ENCODE peak calls at places on chromosomes 6 and 20, in five cellular contexts. One of them, this sample, is unnamed. For H3K36me3, the result is how much of the 10 kb centered on the place peaks cover.

GRCh38 chr6:122170274-122170673 is 229.2 kb upstream of the HSF2 start:
- DNase-seq in OCI-LY7: no peak
- DNase-seq in PC-3: no peak
- DNase-seq in GM23338: no peak
- DNase-seq in hepatocyte: no peak
- DNase-seq in this sample: no peak

GRCh38 chr6:29762781-29763214 is 39.6 kb downstream of the HLA-F start:
- DNase-seq in OCI-LY7: no peak
- DNase-seq in hepatocyte: no peak
- DNase-seq in GM23338: no peak
- DNase-seq in PC-3: no peak
- DNase-seq in this sample: no peak

GRCh38 chr6:105537981-105538578 is 135.2 kb upstream of the PREP start:
- DNase-seq in OCI-LY7: no peak
- DNase-seq in PC-3: no peak
- DNase-seq in hepatocyte: no peak
- DNase-seq in GM23338: no peak
- DNase-seq in this sample: no peak

GRCh38 chr6:34114695-34115395 is 31.0 kb downstream of the GRM4 start:
- DNase-seq in OCI-LY7: no peak
- DNase-seq in hepatocyte: no peak
- DNase-seq in PC-3: no peak
- DNase-seq in GM23338: no peak
- DNase-seq in this sample: no peak

GRCh38 chr6:165889636-165890403 is 226.8 kb upstream of the PDE10A start:
- DNase-seq in hepatocyte: peak
- DNase-seq in PC-3: peak
- DNase-seq in GM23338: peak
- DNase-seq in OCI-LY7: peak
- DNase-seq in this sample: peak

GRCh38 chr20:22352019-22352418 is 232.4 kb downstream of the FOXA2 start:
- DNase-seq in GM23338: no peak
- DNase-seq in OCI-LY7: no peak
- DNase-seq in PC-3: no peak
- DNase-seq in hepatocyte: no peak
- DNase-seq in this sample: no peak

GRCh38 chr6:11271637-11272036 is 39.2 kb upstream of the NEDD9 start:
- DNase-seq in OCI-LY7: no peak
- DNase-seq in PC-3: no peak
- DNase-seq in GM23338: no peak
- DNase-seq in hepatocyte: no peak
- DNase-seq in this sample: no peak

GRCh38 chr6:148466158-148466557 is 123.5 kb downstream of the SASH1 start:
- DNase-seq in OCI-LY7: no peak
- DNase-seq in PC-3: no peak
- DNase-seq in hepatocyte: no peak
- DNase-seq in GM23338: no peak
- DNase-seq in this sample: no peak

GRCh38 chr20:54231006-54231405 is 23.1 kb downstream of the PFDN4 start:
- DNase-seq in GM23338: no peak
- DNase-seq in PC-3: no peak
- DNase-seq in OCI-LY7: no peak
- DNase-seq in hepatocyte: no peak
- DNase-seq in this sample: no peak

GRCh38 chr20:35437599-35437998 is 429 bp downstream of the GDF5 start:
- DNase-seq in hepatocyte: no peak
- DNase-seq in OCI-LY7: no peak
- DNase-seq in PC-3: no peak
- DNase-seq in GM23338: no peak
- DNase-seq in this sample: no peak

GRCh38 chr6:85416049-85416448 is 33.8 kb upstream of the NT5E start:
- DNase-seq in GM23338: no peak
- DNase-seq in PC-3: no peak
- DNase-seq in OCI-LY7: no peak
- DNase-seq in hepatocyte: no peak
- DNase-seq in this sample: no peak

GRCh38 chr6:106974999-106975698 is 620 bp upstream of the CD24 start:
- DNase-seq in hepatocyte: peak
- DNase-seq in PC-3: peak
- DNase-seq in GM23338: peak
- DNase-seq in OCI-LY7: peak
- DNase-seq in this sample: peak

GRCh38 chr6:42720739-42721138 is 1.7 kb downstream of the PRPH2 start:
- DNase-seq in GM23338: no peak
- DNase-seq in PC-3: peak
- DNase-seq in OCI-LY7: no peak
- DNase-seq in hepatocyte: no peak
- DNase-seq in this sample: no peak

GRCh38 chr6:87342829-87343228 is 1.8 kb upstream of the C6orf163 start:
- DNase-seq in hepatocyte: no peak
- DNase-seq in GM23338: no peak
- DNase-seq in PC-3: no peak
- DNase-seq in OCI-LY7: no peak
- DNase-seq in this sample: no peak

GRCh38 chr6:87340230-87340629 is 4.4 kb upstream of the C6orf163 start:
- DNase-seq in GM23338: no peak
- DNase-seq in OCI-LY7: no peak
- DNase-seq in hepatocyte: no peak
- DNase-seq in PC-3: no peak
- DNase-seq in this sample: no peak

GRCh38 chr6:87344513-87344912 is at the start of gene C6orf163:
- DNase-seq in hepatocyte: no peak
- DNase-seq in OCI-LY7: no peak
- DNase-seq in PC-3: no peak
- DNase-seq in GM23338: no peak
- DNase-seq in this sample: no peak

GRCh38 chr6:87341158-87341557 is 3.5 kb upstream of the C6orf163 start:
- DNase-seq in hepatocyte: no peak
- DNase-seq in GM23338: no peak
- DNase-seq in OCI-LY7: no peak
- DNase-seq in PC-3: no peak
- DNase-seq in this sample: no peak

GRCh38 chr6:87341899-87342298 is 2.7 kb upstream of the C6orf163 start:
- DNase-seq in GM23338: no peak
- DNase-seq in PC-3: no peak
- DNase-seq in hepatocyte: no peak
- DNase-seq in OCI-LY7: no peak
- DNase-seq in this sample: no peak
- H3K27ac ChIP-seq in GM23338: no peak
- H3K27ac ChIP-seq in PC-3: no peak
- H3K27ac ChIP-seq in hepatocyte: no peak
- H3K27ac ChIP-seq in OCI-LY7: no peak
- H3K27ac ChIP-seq in this sample: no peak

DNA sequence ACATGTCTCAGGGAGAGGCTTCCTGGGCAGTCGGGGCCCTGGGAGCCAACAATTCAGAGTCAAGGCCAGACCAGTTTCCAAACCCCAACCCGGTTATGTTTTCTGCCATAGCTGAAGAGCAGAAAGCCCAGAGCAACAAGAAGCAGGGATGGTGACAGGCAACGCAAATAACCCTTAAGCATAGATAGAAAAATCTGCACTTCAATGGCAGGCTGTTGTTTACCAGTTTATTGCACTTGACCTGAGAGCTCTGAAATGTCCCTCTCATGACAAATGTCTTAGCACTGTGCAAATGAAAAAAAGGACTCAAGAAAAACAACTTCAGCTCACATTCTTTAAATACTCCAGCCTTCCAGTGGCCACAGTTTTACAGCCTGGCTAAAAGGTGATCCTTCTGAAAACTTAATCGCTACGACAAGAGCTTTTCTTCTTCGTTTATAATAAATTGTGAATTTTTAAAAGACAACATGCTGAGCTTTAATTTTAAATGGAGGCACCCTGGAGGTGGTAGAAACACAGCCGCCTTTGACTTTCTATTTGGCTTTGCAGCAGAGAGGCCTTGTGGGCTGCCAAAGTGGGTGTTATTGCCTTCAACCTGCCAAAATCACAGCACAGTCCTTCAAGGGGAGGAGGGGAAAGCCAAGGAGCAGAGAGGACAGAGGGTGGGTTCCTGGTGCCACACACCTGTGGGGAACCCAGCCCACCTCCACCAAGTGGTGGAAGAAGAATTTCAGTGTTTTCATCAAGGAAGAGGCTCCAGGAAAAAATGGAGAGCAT is 289.5 kb upstream of the CDYL start:
- DNase-seq in GM23338: peak
- DNase-seq in OCI-LY7: no peak
- DNase-seq in hepatocyte: peak
- DNase-seq in PC-3: no peak
- DNase-seq in this sample: no peak
- H3K36me3 ChIP-seq in GM23338: under half
- H3K36me3 ChIP-seq in OCI-LY7: under half
- H3K36me3 ChIP-seq in hepatocyte: under half
- H3K36me3 ChIP-seq in PC-3: under half
- H3K36me3 ChIP-seq in this sample: under half

DNA sequence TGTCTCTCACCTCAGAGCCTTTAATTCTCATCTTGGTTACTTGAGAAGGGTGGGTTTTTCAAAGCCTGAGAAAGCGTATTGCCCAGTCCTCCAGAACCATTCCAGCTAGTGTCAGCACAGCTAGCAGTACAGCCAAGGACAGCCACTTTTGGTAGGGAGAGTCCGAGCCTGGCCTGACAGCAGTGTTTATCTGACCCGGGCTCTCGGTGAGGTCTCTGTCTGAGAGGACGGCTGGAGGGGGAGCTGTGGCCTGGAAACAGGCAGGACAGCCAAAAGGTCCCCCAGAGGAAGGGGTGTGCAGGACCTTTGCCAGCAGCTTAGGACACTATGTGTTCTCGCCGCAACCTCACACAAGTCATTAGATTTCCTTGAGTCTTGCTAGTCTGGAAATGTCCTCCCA is 38.8 kb downstream of the LYRM2 start:
- DNase-seq in hepatocyte: no peak
- DNase-seq in GM23338: no peak
- DNase-seq in PC-3: no peak
- DNase-seq in OCI-LY7: no peak
- DNase-seq in this sample: no peak
- TF ChIP-seq EZH2phosphoT487 in hepatocyte: no peak
- TF ChIP-seq EZH2phosphoT487 in GM23338: no peak
- TF ChIP-seq EZH2phosphoT487 in PC-3: no peak
- TF ChIP-seq EZH2phosphoT487 in OCI-LY7: no peak
- TF ChIP-seq EZH2phosphoT487 in this sample: no peak

GRCh38 chr20:41245086-41245707 is 72.3 kb downstream of the ZHX3 start:
- DNase-seq in PC-3: no peak
- DNase-seq in hepatocyte: no peak
- DNase-seq in GM23338: peak
- DNase-seq in OCI-LY7: no peak
- DNase-seq in this sample: peak

GRCh38 chr20:41247523-41248370 is 69.8 kb downstream of the ZHX3 start:
- DNase-seq in PC-3: no peak
- DNase-seq in GM23338: no peak
- DNase-seq in hepatocyte: no peak
- DNase-seq in OCI-LY7: no peak
- DNase-seq in this sample: no peak

GRCh38 chr20:41249781-41250281 is 67.7 kb downstream of the ZHX3 start:
- DNase-seq in PC-3: peak
- DNase-seq in hepatocyte: peak
- DNase-seq in GM23338: peak
- DNase-seq in OCI-LY7: peak
- DNase-seq in this sample: peak

GRCh38 chr20:41248371-41249024 is 69.0 kb downstream of the ZHX3 start:
- DNase-seq in OCI-LY7: peak
- DNase-seq in hepatocyte: no peak
- DNase-seq in GM23338: no peak
- DNase-seq in PC-3: peak
- DNase-seq in this sample: no peak

DNA sequence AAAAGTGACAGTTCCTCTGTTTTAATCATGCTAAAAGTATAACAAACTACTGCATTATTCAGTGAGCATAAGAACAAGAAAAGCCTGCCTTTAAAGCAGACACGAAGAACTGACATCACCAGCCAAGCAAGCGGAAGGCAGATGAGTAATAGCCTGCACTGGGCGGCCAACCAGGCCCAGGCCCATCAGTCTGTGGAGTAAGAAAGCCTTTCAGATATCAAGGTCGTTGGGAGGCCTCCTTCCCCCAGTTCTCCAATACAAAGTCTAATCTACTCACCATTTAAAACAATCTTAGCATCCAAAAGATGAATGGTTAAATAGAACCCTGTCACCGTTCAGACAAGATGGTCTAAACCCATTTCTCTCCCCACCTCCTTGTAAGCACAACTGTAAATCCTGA is 68.2 kb downstream of the ZHX3 start:
- DNase-seq in OCI-LY7: no peak
- DNase-seq in PC-3: peak
- DNase-seq in hepatocyte: peak
- DNase-seq in GM23338: no peak
- DNase-seq in this sample: peak
- H3K27ac ChIP-seq in OCI-LY7: no peak
- H3K27ac ChIP-seq in PC-3: peak
- H3K27ac ChIP-seq in hepatocyte: peak
- H3K27ac ChIP-seq in GM23338: no peak
- H3K27ac ChIP-seq in this sample: no peak

DNA sequence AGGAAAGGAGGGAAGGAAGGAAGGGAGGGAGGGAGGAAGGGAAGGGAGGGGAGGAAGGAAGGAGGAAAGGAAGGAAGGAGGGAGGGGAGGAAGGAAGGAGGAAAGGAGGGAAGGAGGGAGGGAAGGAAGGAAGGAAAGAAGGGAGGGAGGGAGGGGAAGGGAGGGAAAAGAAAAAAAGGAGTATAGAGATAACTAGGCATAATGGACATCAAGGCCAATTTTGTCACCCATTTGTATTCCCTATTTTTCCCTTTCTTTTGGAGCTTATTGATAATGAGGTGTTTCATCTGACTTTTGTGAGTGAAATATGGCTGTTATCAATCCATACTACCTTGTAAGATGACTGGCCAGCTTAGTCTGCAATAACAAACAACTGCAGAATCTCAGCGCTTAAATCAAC is 282.0 kb upstream of the FLRT3 start:
- DNase-seq in OCI-LY7: no peak
- DNase-seq in GM23338: no peak
- DNase-seq in PC-3: no peak
- DNase-seq in hepatocyte: no peak
- DNase-seq in this sample: no peak
- H3K36me3 ChIP-seq in OCI-LY7: under half
- H3K36me3 ChIP-seq in GM23338: under half
- H3K36me3 ChIP-seq in PC-3: under half
- H3K36me3 ChIP-seq in hepatocyte: under half
- H3K36me3 ChIP-seq in this sample: under half

GRCh38 chr6:47780510-47781356 is 1.1 kb upstream of the OPN5 start:
- DNase-seq in hepatocyte: peak
- DNase-seq in PC-3: peak
- DNase-seq in OCI-LY7: peak
- DNase-seq in GM23338: peak
- DNase-seq in this sample: peak
- TF ChIP-seq EZH2phosphoT487 in hepatocyte: no peak
- TF ChIP-seq EZH2phosphoT487 in PC-3: no peak
- TF ChIP-seq EZH2phosphoT487 in OCI-LY7: no peak
- TF ChIP-seq EZH2phosphoT487 in GM23338: no peak
- TF ChIP-seq EZH2phosphoT487 in this sample: no peak

This sample was measured in neural progenitor cell.